ENCODE peak calls at places on chromosomes 16 and 17, in eight cellular contexts. L is PC-3; R is CD8-positive, alpha-beta memory T cell; Y is GM23248; U is Peyer's patch; G is CD4-positive, CD25-positive, alpha-beta regulatory T cell; B is prostate gland; A is sigmoid colon. K is an unnamed sample.

GRCh38 chr17:82939213-82940030 is 99.6 kb upstream of the ZNF750 start:
- DNase-seq in Y (no peak), R (no peak), U (peak; percentile 39), B (no peak), A (peak; percentile 46), G (no peak), L (no peak), K (no peak)

GRCh38 chr17:73340093-73340596 is 28.3 kb upstream of the CDC42EP4 start:
- DNase-seq in G (no peak), B (no peak), R (no peak), A (peak; percentile 87), L (peak; percentile 96), U (no peak), Y (peak; percentile 97), K (peak; percentile 96)

GRCh38 chr16:48321307-48322036 is 63.7 kb downstream of the SIAH1 start:
- DNase-seq in G (no peak), L (no peak), Y (peak; percentile 81), U (no peak), A (no peak), R (no peak), B (no peak), K (peak; percentile 38)

GRCh38 chr16:53087101-53087500 is 32.3 kb downstream of the CHD9 start:
- DNase-seq in A (no peak), L (no peak), B (no peak), G (no peak), U (no peak), Y (peak; percentile 80), R (no peak), K (peak; percentile 48)

GRCh38 chr16:55760665-55761035 is 72.2 kb downstream of the CES1 start:
- DNase-seq in G (no peak), B (no peak), Y (peak; percentile 9), A (no peak), R (no peak), U (no peak), L (no peak), K (no peak)

GRCh38 chr17:37098910-37099664 is 150.3 kb downstream of the AATF start:
- DNase-seq in Y (peak; percentile 10), G (no peak), A (no peak), R (no peak), U (no peak), B (no peak), L (peak; percentile 60), K (no peak)

GRCh38 chr16:27745348-27745747 is 195.4 kb downstream of the KATNIP start:
- DNase-seq in L (no peak), B (no peak), R (no peak), G (no peak), U (no peak), A (no peak), Y (peak; percentile 11), K (no peak)

GRCh38 chr16:17173134-17173729 is 297.5 kb downstream of the XYLT1 start:
- DNase-seq in G (peak; percentile 13), U (no peak), A (peak; percentile 74), Y (peak; percentile 65), R (no peak), L (no peak), B (no peak), K (peak; percentile 73)

GRCh38 chr17:77892469-77893143 is 65.9 kb upstream of the TNRC6C start:
- DNase-seq in R (no peak), A (peak; percentile 56), L (peak; percentile 18), Y (no peak), U (peak; percentile 38), G (no peak), B (no peak), K (no peak)

GRCh38 chr17:9003355-9004131 is 17.8 kb upstream of the NTN1 start:
- DNase-seq in A (no peak), G (no peak), U (no peak), Y (peak; percentile 12), B (no peak), R (no peak), L (no peak), K (no peak)

GRCh38 chr17:76270127-76270592 is 5.0 kb downstream of the UBALD2 start:
- DNase-seq in Y (no peak), R (no peak), U (no peak), A (no peak), B (no peak), G (peak; percentile 25), L (no peak), K (no peak)

GRCh38 chr16:53840472-53840871 is 136.5 kb downstream of the FTO start:
- DNase-seq in Y (no peak), G (no peak), B (no peak), A (no peak), L (no peak), U (no peak), R (no peak), K (no peak)

GRCh38 chr16:57892041-57892440 is 78.9 kb downstream of the CNGB1 start:
- DNase-seq in A (no peak), R (no peak), L (no peak), U (no peak), B (no peak), G (no peak), Y (peak; percentile 23), K (peak; percentile 25)

GRCh38 chr16:47928008-47928407 is 227.8 kb downstream of the ABCC12 start:
- DNase-seq in B (no peak), U (no peak), Y (no peak), R (no peak), A (no peak), L (peak; percentile 11), G (no peak), K (no peak)

GRCh38 chr16:11499295-11500089 is 87.2 kb downstream of the LITAF start:
- DNase-seq in G (no peak), L (peak; percentile 6), U (no peak), B (no peak), Y (no peak), R (no peak), A (no peak), K (no peak)

GRCh38 chr17:48490391-48491026 is 40.3 kb downstream of the HOXB1 start:
- DNase-seq in U (no peak), R (no peak), A (no peak), B (no peak), Y (no peak), G (no peak), L (peak; percentile 32), K (no peak)

GRCh38 chr16:20704281-20704680 is 6.8 kb upstream of the ACSM1 start:
- DNase-seq in Y (no peak), B (peak; percentile 46), L (peak; percentile 7), A (no peak), R (no peak), G (no peak), U (no peak), K (no peak)

GRCh38 chr16:20711277-20711911 is 13.9 kb upstream of the ACSM1 start:
- DNase-seq in Y (no peak), U (no peak), A (peak; percentile 85), B (no peak), R (no peak), G (no peak), L (no peak), K (no peak)

DNA sequence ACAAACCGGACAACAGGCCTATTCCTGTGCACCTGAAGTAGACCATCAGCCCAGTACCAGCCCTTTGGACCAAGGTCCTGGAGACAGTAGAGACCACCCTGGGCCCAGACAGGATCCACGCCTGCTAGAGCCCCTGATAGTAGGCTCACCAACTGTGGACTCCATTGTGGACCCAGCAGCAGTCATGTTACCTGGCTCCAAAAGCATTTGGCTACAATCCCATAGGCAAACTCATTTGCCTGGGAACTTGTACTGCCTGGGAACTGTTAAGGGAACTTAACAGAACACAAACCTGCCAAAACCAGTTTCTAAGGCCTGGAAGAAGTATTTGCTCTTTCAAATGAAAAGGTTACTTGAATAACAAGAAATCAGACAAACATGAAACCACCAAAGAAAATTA is 10.0 kb upstream of the ACSM1 start:
- DNase-seq in A (no peak), U (no peak), L (no peak), G (no peak), Y (no peak), R (no peak), B (peak; percentile 79), K (no peak)
- H3K4me1 ChIP-seq in A (peaks cover 17% of the 10 kb centered on the region), U (no peaks in the 10 kb centered on the region), L (no peaks in the 10 kb centered on the region), G (no peaks in the 10 kb centered on the region), Y (no peaks in the 10 kb centered on the region), R (no peaks in the 10 kb centered on the region), B (peaks cover 7% of the 10 kb centered on the region), K (no peaks in the 10 kb centered on the region)

GRCh38 chr16:20904507-20905079 is 4.0 kb downstream of the LYRM1 start:
- DNase-seq in A (no peak), U (no peak), B (peak; percentile 21), Y (peak; percentile 49), R (no peak), L (peak; percentile 75), G (peak; percentile 69), K (peak; percentile 52)
- H3K4me3 ChIP-seq in A (no peak overlapping the region), U (no peak overlapping the region), B (no peak overlapping the region), Y (no peak overlapping the region), R (no peak overlapping the region), L (peak overlapping the region; percentile 15), G (peak overlapping the region; percentile 42), K (peak overlapping the region; percentile 71)

GRCh38 chr17:79522414-79522813 is 88.4 kb downstream of the RBFOX3 start:
- DNase-seq in U (no peak), Y (no peak), B (no peak), G (no peak), R (no peak), A (no peak), L (peak; percentile 23), K (no peak)
- H3K27me3 ChIP-seq in U (no peaks in the 10 kb centered on the region), Y (peaks cover 36% of the 10 kb centered on the region), B (peaks cover 20% of the 10 kb centered on the region), G (no peaks in the 10 kb centered on the region), R (peaks cover 12% of the 10 kb centered on the region), A (no peaks in the 10 kb centered on the region), L (peaks cover 100% of the 10 kb centered on the region), K (peaks cover 61% of the 10 kb centered on the region)

GRCh38 chr17:40022961-40023541 is 7.8 kb downstream of the CSF3 start:
- DNase-seq in A (no peak), R (no peak), G (no peak), L (peak; percentile 75), B (peak; percentile 33), Y (no peak), U (no peak), K (no peak)
- H3K4me1 ChIP-seq in A (peaks cover 54% of the 10 kb centered on the region), R (peaks cover 19% of the 10 kb centered on the region), G (peaks cover 13% of the 10 kb centered on the region), L (peaks cover 76% of the 10 kb centered on the region), B (peaks cover 20% of the 10 kb centered on the region), Y (peaks cover 46% of the 10 kb centered on the region), U (no peaks in the 10 kb centered on the region), K (peaks cover 21% of the 10 kb centered on the region)

DNA sequence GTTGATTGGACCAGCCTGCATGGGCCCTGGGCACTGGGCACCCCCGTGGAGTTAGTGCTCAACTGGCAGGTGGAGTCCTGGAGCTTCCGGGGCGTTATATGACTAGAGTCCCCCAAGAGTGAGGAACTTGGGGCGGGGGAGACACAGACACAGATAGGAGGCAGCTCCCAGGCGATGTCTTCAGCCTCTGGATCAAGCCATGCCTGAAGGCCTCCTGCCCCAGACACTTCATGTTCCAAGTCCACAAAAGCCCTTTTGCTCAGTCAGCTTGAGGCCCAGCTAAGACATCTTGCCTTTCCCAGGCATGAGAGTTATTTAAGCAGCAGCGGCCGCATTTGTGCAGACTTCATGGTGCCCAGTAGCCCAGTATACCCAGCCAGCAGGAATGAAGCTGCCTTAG is 136.6 kb upstream of the CIBAR2 start:
- DNase-seq in A (no peak), B (no peak), U (no peak), Y (no peak), R (no peak), G (no peak), L (no peak), K (no peak)
- H3K4me3 ChIP-seq in A (no peak overlapping the region), B (no peak overlapping the region), U (no peak overlapping the region), Y (no peak overlapping the region), R (no peak overlapping the region), G (no peak overlapping the region), L (no peak overlapping the region), K (no peak overlapping the region)

K was measured in adipocyte.